ENCODE peak calls at places on chromosome 4, in seven cellular contexts. One of them, this sample, is unnamed. For H3K79me2, the result is how much of the 10 kb centered on the place peaks cover.

GRCh38 chr4:95547708-95548471 is 883 bp downstream of the UNC5C start:
- DNase-seq in Karpas-422: no peak
- DNase-seq in fibroblast of lung: no peak
- DNase-seq in PC-3: peak
- DNase-seq in mammary epithelial cell: peak
- DNase-seq in SK-N-SH: no peak
- DNase-seq in HepG2: no peak
- DNase-seq in this sample: no peak

GRCh38 chr4:51901363-51901762 is 58.4 kb downstream of the DCUN1D4 start:
- DNase-seq in Karpas-422: no peak
- DNase-seq in fibroblast of lung: no peak
- DNase-seq in PC-3: no peak
- DNase-seq in mammary epithelial cell: no peak
- DNase-seq in SK-N-SH: no peak
- DNase-seq in HepG2: no peak
- DNase-seq in this sample: no peak

GRCh38 chr4:5416637-5417036 is 291.7 kb downstream of the EVC2 start:
- DNase-seq in Karpas-422: no peak
- DNase-seq in fibroblast of lung: no peak
- DNase-seq in PC-3: no peak
- DNase-seq in mammary epithelial cell: no peak
- DNase-seq in SK-N-SH: no peak
- DNase-seq in HepG2: no peak
- DNase-seq in this sample: no peak

GRCh38 chr4:16206848-16207247 is 19.4 kb downstream of the TAPT1 start:
- DNase-seq in Karpas-422: no peak
- DNase-seq in fibroblast of lung: no peak
- DNase-seq in PC-3: no peak
- DNase-seq in mammary epithelial cell: no peak
- DNase-seq in SK-N-SH: no peak
- DNase-seq in HepG2: no peak
- DNase-seq in this sample: no peak

GRCh38 chr4:13476152-13476551 is 8.0 kb downstream of the RAB28 start:
- DNase-seq in Karpas-422: no peak
- DNase-seq in fibroblast of lung: no peak
- DNase-seq in PC-3: no peak
- DNase-seq in mammary epithelial cell: no peak
- DNase-seq in SK-N-SH: no peak
- DNase-seq in HepG2: no peak
- DNase-seq in this sample: no peak

GRCh38 chr4:128793859-128794667 is 15.4 kb upstream of the JADE1 start:
- DNase-seq in Karpas-422: no peak
- DNase-seq in fibroblast of lung: peak
- DNase-seq in PC-3: no peak
- DNase-seq in mammary epithelial cell: no peak
- DNase-seq in SK-N-SH: no peak
- DNase-seq in HepG2: no peak
- DNase-seq in this sample: no peak

GRCh38 chr4:173289351-173289725 is 44.8 kb downstream of the HMGB2 start:
- DNase-seq in Karpas-422: no peak
- DNase-seq in fibroblast of lung: no peak
- DNase-seq in PC-3: no peak
- DNase-seq in mammary epithelial cell: no peak
- DNase-seq in SK-N-SH: no peak
- DNase-seq in HepG2: no peak
- DNase-seq in this sample: no peak

GRCh38 chr4:140257461-140258305 is 103.7 kb upstream of the MAML3 start:
- DNase-seq in Karpas-422: no peak
- DNase-seq in fibroblast of lung: peak
- DNase-seq in PC-3: peak
- DNase-seq in mammary epithelial cell: peak
- DNase-seq in SK-N-SH: no peak
- DNase-seq in HepG2: no peak
- DNase-seq in this sample: no peak

GRCh38 chr4:155974476-155974749 is 20.7 kb upstream of the CTSO start:
- DNase-seq in Karpas-422: no peak
- DNase-seq in fibroblast of lung: no peak
- DNase-seq in PC-3: no peak
- DNase-seq in mammary epithelial cell: no peak
- DNase-seq in SK-N-SH: no peak
- DNase-seq in HepG2: no peak
- DNase-seq in this sample: no peak

GRCh38 chr4:13384055-13384454 is 100.1 kb downstream of the RAB28 start:
- DNase-seq in Karpas-422: no peak
- DNase-seq in fibroblast of lung: no peak
- DNase-seq in PC-3: no peak
- DNase-seq in mammary epithelial cell: no peak
- DNase-seq in SK-N-SH: no peak
- DNase-seq in HepG2: no peak
- DNase-seq in this sample: no peak

GRCh38 chr4:93183589-93183988 is 645.0 kb upstream of the ATOH1 start:
- DNase-seq in Karpas-422: no peak
- DNase-seq in fibroblast of lung: peak
- DNase-seq in PC-3: peak
- DNase-seq in mammary epithelial cell: peak
- DNase-seq in SK-N-SH: no peak
- DNase-seq in HepG2: no peak
- DNase-seq in this sample: no peak

GRCh38 chr4:179855471-179855870 is 2387.7 kb upstream of the TENM3 start:
- DNase-seq in Karpas-422: no peak
- DNase-seq in fibroblast of lung: no peak
- DNase-seq in PC-3: peak
- DNase-seq in mammary epithelial cell: no peak
- DNase-seq in SK-N-SH: no peak
- DNase-seq in HepG2: no peak
- DNase-seq in this sample: no peak

GRCh38 chr4:116387942-116388474 is 697.4 kb downstream of the TRAM1L1 start:
- DNase-seq in Karpas-422: no peak
- DNase-seq in fibroblast of lung: no peak
- DNase-seq in PC-3: no peak
- DNase-seq in mammary epithelial cell: no peak
- DNase-seq in SK-N-SH: no peak
- DNase-seq in HepG2: no peak
- DNase-seq in this sample: no peak

GRCh38 chr4:74418063-74418670 is 26.8 kb upstream of the AREG start:
- DNase-seq in Karpas-422: no peak
- DNase-seq in fibroblast of lung: peak
- DNase-seq in PC-3: peak
- DNase-seq in mammary epithelial cell: peak
- DNase-seq in SK-N-SH: no peak
- DNase-seq in HepG2: no peak
- DNase-seq in this sample: no peak

GRCh38 chr4:113116414-113117345 is 67.2 kb downstream of the ANK2 start:
- DNase-seq in Karpas-422: no peak
- DNase-seq in fibroblast of lung: no peak
- DNase-seq in PC-3: no peak
- DNase-seq in mammary epithelial cell: no peak
- DNase-seq in SK-N-SH: no peak
- DNase-seq in HepG2: no peak
- DNase-seq in this sample: no peak

GRCh38 chr4:83516042-83516772 is 19.7 kb upstream of the GPAT3 start:
- DNase-seq in Karpas-422: no peak
- DNase-seq in fibroblast of lung: peak
- DNase-seq in PC-3: peak
- DNase-seq in mammary epithelial cell: peak
- DNase-seq in SK-N-SH: no peak
- DNase-seq in HepG2: no peak
- DNase-seq in this sample: no peak

GRCh38 chr4:163542275-163542674 is 47.8 kb downstream of the TMA16 start:
- DNase-seq in Karpas-422: no peak
- DNase-seq in fibroblast of lung: no peak
- DNase-seq in PC-3: peak
- DNase-seq in mammary epithelial cell: peak
- DNase-seq in SK-N-SH: no peak
- DNase-seq in HepG2: no peak
- DNase-seq in this sample: no peak

GRCh38 chr4:150579591-150580234 is 2.2 kb upstream of the MAB21L2 start:
- DNase-seq in Karpas-422: no peak
- DNase-seq in fibroblast of lung: peak
- DNase-seq in PC-3: no peak
- DNase-seq in mammary epithelial cell: no peak
- DNase-seq in SK-N-SH: peak
- DNase-seq in HepG2: no peak
- DNase-seq in this sample: no peak
- H3K4me2 ChIP-seq in Karpas-422: no peak
- H3K4me2 ChIP-seq in fibroblast of lung: peak
- H3K4me2 ChIP-seq in PC-3: no peak
- H3K4me2 ChIP-seq in mammary epithelial cell: no peak
- H3K4me2 ChIP-seq in SK-N-SH: peak
- H3K4me2 ChIP-seq in HepG2: no peak
- H3K4me2 ChIP-seq in this sample: no peak

GRCh38 chr4:48259748-48260147 is 9.9 kb downstream of the TEC start:
- DNase-seq in Karpas-422: no peak
- DNase-seq in fibroblast of lung: no peak
- DNase-seq in PC-3: no peak
- DNase-seq in mammary epithelial cell: no peak
- DNase-seq in SK-N-SH: no peak
- DNase-seq in HepG2: no peak
- DNase-seq in this sample: no peak

GRCh38 chr4:48258845-48259397 is 10.7 kb downstream of the TEC start:
- DNase-seq in Karpas-422: no peak
- DNase-seq in fibroblast of lung: no peak
- DNase-seq in PC-3: no peak
- DNase-seq in mammary epithelial cell: no peak
- DNase-seq in SK-N-SH: no peak
- DNase-seq in HepG2: no peak
- DNase-seq in this sample: no peak

GRCh38 chr4:48261288-48261687 is 8.3 kb downstream of the TEC start:
- DNase-seq in Karpas-422: no peak
- DNase-seq in fibroblast of lung: peak
- DNase-seq in PC-3: no peak
- DNase-seq in mammary epithelial cell: no peak
- DNase-seq in SK-N-SH: no peak
- DNase-seq in HepG2: no peak
- DNase-seq in this sample: no peak

GRCh38 chr4:48262484-48262883 is 7.2 kb downstream of the TEC start:
- DNase-seq in Karpas-422: no peak
- DNase-seq in fibroblast of lung: no peak
- DNase-seq in PC-3: no peak
- DNase-seq in mammary epithelial cell: no peak
- DNase-seq in SK-N-SH: no peak
- DNase-seq in HepG2: no peak
- DNase-seq in this sample: no peak

GRCh38 chr4:48262926-48263325 is 6.7 kb downstream of the TEC start:
- DNase-seq in Karpas-422: no peak
- DNase-seq in fibroblast of lung: peak
- DNase-seq in PC-3: no peak
- DNase-seq in mammary epithelial cell: no peak
- DNase-seq in SK-N-SH: no peak
- DNase-seq in HepG2: no peak
- DNase-seq in this sample: no peak
- H3K79me2 ChIP-seq in Karpas-422: under half
- H3K79me2 ChIP-seq in fibroblast of lung: under half
- H3K79me2 ChIP-seq in PC-3: under half
- H3K79me2 ChIP-seq in mammary epithelial cell: under half
- H3K79me2 ChIP-seq in SK-N-SH: under half
- H3K79me2 ChIP-seq in HepG2: under half
- H3K79me2 ChIP-seq in this sample: under half

DNA sequence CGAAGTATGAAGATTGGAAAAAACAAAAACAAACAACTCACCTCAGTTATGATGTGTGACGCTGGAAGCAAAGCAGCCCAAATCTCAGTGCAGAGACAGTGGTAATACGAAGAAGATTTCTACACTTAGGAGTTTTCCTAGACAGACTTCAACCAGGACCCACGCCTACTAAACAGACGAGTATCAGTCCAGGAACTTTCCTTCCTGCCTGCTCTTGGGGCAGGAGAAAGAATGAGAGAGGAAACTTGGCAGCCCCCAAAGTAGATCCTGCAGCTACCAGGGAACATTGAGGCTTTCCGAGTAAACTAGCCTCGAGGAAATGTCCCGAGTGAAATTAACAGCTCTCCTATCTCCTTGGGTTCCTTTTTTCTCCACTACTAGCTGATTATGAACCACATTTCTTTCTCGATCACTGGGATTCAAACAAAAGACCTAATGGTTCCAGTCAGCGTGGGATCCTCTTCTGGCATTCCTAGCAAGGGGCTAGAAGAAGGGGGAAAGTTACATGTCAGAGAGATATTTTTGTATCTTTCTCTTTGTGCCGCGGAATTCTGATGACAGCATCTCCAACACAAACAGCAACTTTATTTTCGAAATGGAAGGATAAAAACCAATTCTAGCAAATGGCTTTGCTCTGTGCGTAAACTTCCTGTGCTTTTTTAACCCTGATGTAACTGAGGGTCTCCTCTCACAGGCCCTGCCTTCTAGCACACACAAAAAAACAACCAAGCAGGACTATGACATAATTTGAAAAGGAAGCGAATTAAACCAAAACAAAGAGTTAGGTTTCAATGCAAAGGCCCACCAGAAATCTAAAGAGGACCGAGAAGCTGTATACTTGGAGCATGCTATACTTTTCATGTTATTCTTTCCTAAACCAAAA is 53.2 kb downstream of the PPM1K start:
- DNase-seq in Karpas-422: no peak
- DNase-seq in fibroblast of lung: peak
- DNase-seq in PC-3: no peak
- DNase-seq in mammary epithelial cell: no peak
- DNase-seq in SK-N-SH: no peak
- DNase-seq in HepG2: no peak
- DNase-seq in this sample: no peak
- H3K4me2 ChIP-seq in Karpas-422: no peak
- H3K4me2 ChIP-seq in fibroblast of lung: peak
- H3K4me2 ChIP-seq in PC-3: no peak
- H3K4me2 ChIP-seq in mammary epithelial cell: no peak
- H3K4me2 ChIP-seq in SK-N-SH: no peak
- H3K4me2 ChIP-seq in HepG2: peak
- H3K4me2 ChIP-seq in this sample: no peak

GRCh38 chr4:153518001-153518400 is 51.8 kb downstream of the TMEM131L start:
- DNase-seq in Karpas-422: no peak
- DNase-seq in fibroblast of lung: no peak
- DNase-seq in PC-3: no peak
- DNase-seq in mammary epithelial cell: no peak
- DNase-seq in SK-N-SH: no peak
- DNase-seq in HepG2: no peak
- DNase-seq in this sample: no peak
- H3K79me2 ChIP-seq in Karpas-422: under half
- H3K79me2 ChIP-seq in fibroblast of lung: under half
- H3K79me2 ChIP-seq in PC-3: under half
- H3K79me2 ChIP-seq in mammary epithelial cell: under half
- H3K79me2 ChIP-seq in SK-N-SH: under half
- H3K79me2 ChIP-seq in HepG2: under half
- H3K79me2 ChIP-seq in this sample: half or more